ENCODE peak calls at places on chromosome 17, in eight cellular contexts. A is foreskin fibroblast, C is cardiac fibroblast, D is heart left ventricle, E is GM20000, X is AG10803, V is GM12865, Q is fibroblast of the aortic adventitia. F is an unnamed sample.

GRCh38 chr17:40251576-40251975 is 32.5 kb downstream of the WIPF2 start:
- DNase-seq in E (no peak), X (peak), A (peak), V (no peak), D (no peak), C (peak), Q (peak), F (no peak)

GRCh38 chr17:4161560-4162221 is 18.7 kb downstream of the CYB5D2 start:
- DNase-seq in X (peak), A (peak), E (no peak), D (no peak), V (no peak), Q (peak), C (no peak), F (no peak)

GRCh38 chr17:63497708-63498483 is 21.0 kb downstream of the ACE start:
- DNase-seq in E (no peak), D (no peak), Q (no peak), X (no peak), C (no peak), A (no peak), V (peak), F (no peak)

GRCh38 chr17:31499771-31500554 is 108.5 kb downstream of the RAB11FIP4 start:
- DNase-seq in D (peak), A (no peak), V (no peak), C (peak), Q (peak), E (no peak), X (peak), F (no peak)

GRCh38 chr17:28811594-28812135 is 30.9 kb downstream of the FAM222B start:
- DNase-seq in A (no peak), D (no peak), Q (peak), V (peak), E (peak), C (peak), X (peak), F (peak)

GRCh38 chr17:16475196-16475704 is 16.7 kb downstream of the LRRC75A start:
- DNase-seq in V (no peak), C (no peak), X (no peak), Q (no peak), E (no peak), D (no peak), A (no peak), F (no peak)

GRCh38 chr17:34275881-34276280 is 5.9 kb downstream of the CCL7 start:
- DNase-seq in X (peak), E (no peak), V (no peak), C (peak), D (no peak), Q (peak), A (peak), F (no peak)

GRCh38 chr17:48113201-48113676 is 5.7 kb downstream of the SNX11 start:
- DNase-seq in A (no peak), V (peak), C (peak), Q (no peak), D (no peak), E (peak), X (no peak), F (peak)

GRCh38 chr17:19659366-19660177 is 11.0 kb downstream of the ALDH3A2 start:
- DNase-seq in C (no peak), A (no peak), X (no peak), D (no peak), E (no peak), V (no peak), Q (no peak), F (no peak)

GRCh38 chr17:32495347-32496253 is 8.8 kb downstream of the CDK5R1 start:
- DNase-seq in C (peak), A (no peak), D (peak), X (peak), Q (peak), V (no peak), E (no peak), F (no peak)

GRCh38 chr17:71118039-71118438 is 948.7 kb downstream of the KCNJ2 start:
- DNase-seq in E (no peak), A (no peak), D (no peak), Q (no peak), C (no peak), X (no peak), V (peak), F (no peak)

GRCh38 chr17:17538417-17539391 is 42.5 kb upstream of the RASD1 start:
- DNase-seq in A (no peak), X (no peak), V (no peak), E (no peak), C (peak), Q (peak), D (no peak), F (no peak)

GRCh38 chr17:60107526-60108257 is 29.0 kb upstream of the HEATR6 start:
- DNase-seq in V (no peak), E (no peak), C (peak), Q (peak), X (peak), A (no peak), D (no peak), F (no peak)

GRCh38 chr17:55726440-55726839 is 3.8 kb upstream of the TMEM100 start:
- DNase-seq in X (peak), C (peak), E (no peak), Q (peak), D (peak), V (no peak), A (peak), F (no peak)

GRCh38 chr17:28896491-28896883 is 1.0 kb downstream of the FLOT2 start:
- DNase-seq in V (no peak), C (no peak), Q (peak), A (no peak), E (no peak), X (no peak), D (no peak), F (no peak)

GRCh38 chr17:27609606-27610303 is 21.2 kb upstream of the LGALS9 start:
- DNase-seq in A (peak), X (peak), C (peak), Q (peak), V (peak), E (peak), D (no peak), F (no peak)

GRCh38 chr17:48002208-48002919 is 31.5 kb downstream of the CDK5RAP3 start:
- DNase-seq in Q (peak), D (no peak), A (peak), X (peak), C (peak), V (peak), E (peak), F (peak)

GRCh38 chr17:72063756-72064461 is 56.9 kb upstream of the SOX9 start:
- DNase-seq in Q (no peak), X (no peak), E (no peak), A (no peak), D (no peak), V (no peak), C (no peak), F (no peak)

GRCh38 chr17:30524847-30525246 is 47.6 kb downstream of the GOSR1 start:
- DNase-seq in Q (peak), D (no peak), V (no peak), E (no peak), A (no peak), C (peak), X (peak), F (no peak)

GRCh38 chr17:44219126-44219635 is 294 bp downstream of the UBTF start:
- DNase-seq in E (peak), C (peak), V (peak), Q (peak), D (peak), A (peak), X (peak), F (peak)

GRCh38 chr17:32123782-32124181 is 18.5 kb upstream of the RHOT1 start:
- DNase-seq in E (no peak), A (no peak), X (peak), D (no peak), C (no peak), V (no peak), Q (no peak), F (no peak)

GRCh38 chr17:80023261-80024205 is 12.1 kb downstream of the TBC1D16 start:
- DNase-seq in D (no peak), Q (no peak), V (no peak), E (no peak), C (no peak), A (no peak), X (peak), F (no peak)

GRCh38 chr17:81444610-81445339 is 49.5 kb downstream of the BAHCC1 start:
- DNase-seq in E (no peak), V (no peak), D (no peak), X (no peak), Q (no peak), C (no peak), A (no peak), F (no peak)
- TF ChIP-seq CTCF in E (no peak), V (no peak), D (no peak), X (no peak), Q (no peak), C (no peak), A (no peak), F (no peak)

DNA sequence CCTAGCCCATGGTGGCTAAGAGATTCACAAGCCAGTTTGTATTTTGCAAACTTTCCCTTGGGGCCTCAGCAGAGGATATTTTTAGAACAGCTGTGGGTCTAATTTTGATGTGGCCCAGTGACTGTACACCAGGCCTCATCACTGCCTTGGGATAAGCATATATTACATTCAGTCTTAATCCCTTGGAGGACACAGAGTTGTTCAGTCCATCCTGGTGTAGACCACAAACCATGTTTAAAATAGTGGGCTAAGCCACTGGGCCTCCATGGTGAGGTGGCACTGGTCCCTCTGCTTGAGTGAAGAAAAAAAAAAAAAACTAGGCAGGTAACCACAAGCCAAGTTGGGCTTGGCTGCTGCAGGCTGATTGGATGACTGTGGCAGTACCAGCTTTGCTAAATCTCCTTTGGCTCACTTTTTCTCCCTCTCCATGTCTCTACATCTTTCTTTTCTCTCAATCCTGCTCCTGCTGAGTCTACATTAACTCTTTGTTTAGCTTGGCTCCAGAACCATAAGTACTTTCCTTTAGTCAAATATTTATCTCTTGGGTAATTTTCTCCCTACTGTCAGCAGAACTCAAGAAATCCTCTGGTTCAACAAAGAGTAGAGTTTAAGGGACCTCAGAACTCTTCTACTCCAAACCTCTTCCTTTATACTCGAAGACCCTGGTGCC is 120.0 kb upstream of the TBX2 start:
- DNase-seq in Q (peak), C (no peak), X (peak), V (peak), A (peak), E (no peak), D (no peak), F (no peak)
- TF ChIP-seq CTCF in Q (no peak), C (no peak), X (no peak), V (no peak), A (no peak), E (no peak), D (no peak), F (no peak)

DNA sequence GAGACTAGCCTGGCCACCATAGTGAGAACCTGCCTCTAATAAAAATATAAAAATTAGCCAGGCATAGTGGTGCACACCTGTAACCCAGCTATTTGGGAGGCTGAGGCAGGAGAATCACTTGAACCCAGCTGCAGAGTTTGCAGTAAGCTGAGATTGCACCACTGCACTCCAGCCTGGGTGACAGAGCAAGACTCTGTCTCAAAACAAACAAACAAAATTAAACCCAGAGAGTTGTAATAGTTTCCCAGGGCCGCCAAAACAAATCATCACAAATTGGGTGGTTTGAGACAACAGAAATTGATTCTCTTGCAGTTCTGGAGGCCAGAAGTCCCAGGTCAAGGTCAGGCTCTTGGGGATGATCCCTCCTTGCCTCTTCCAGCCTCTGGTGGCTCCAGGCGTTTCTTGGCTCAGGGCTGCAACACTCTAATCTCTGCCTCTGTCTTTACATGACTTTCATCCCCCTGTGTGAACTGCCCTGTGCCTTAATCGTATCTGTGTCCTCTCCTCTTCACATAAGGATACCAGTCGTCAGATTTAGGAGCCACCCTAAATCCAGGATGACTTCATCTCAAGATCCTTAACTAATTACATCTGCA is 100.3 kb upstream of the NOL11 start:
- DNase-seq in Q (no peak), E (no peak), D (no peak), C (no peak), V (no peak), A (no peak), X (no peak), F (no peak)
- TF ChIP-seq CTCF in Q (no peak), E (no peak), D (no peak), C (no peak), V (no peak), A (no peak), X (no peak), F (no peak)

DNA sequence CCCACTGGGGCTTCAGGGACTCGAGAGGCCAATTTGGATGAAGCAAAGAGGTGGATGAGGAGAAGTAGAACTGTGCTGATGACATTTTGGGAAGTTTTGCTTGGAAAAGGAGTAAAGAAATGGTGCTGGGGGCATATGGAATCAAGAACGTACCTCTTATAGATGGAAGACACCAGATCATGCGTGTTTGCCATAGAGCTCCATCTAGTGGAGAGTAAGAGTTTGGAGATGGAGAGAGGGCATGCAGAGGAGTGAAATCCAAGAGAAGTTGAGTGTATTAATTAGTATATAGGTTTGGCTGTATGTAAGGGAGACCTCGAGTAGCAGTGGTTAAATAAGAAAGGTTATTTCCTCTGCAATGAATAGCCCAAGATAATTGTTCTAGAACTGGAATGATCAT is 56.0 kb downstream of the SHISA6 start:
- DNase-seq in C (no peak), E (no peak), Q (no peak), X (no peak), V (peak), D (no peak), A (no peak), F (no peak)
- TF ChIP-seq CTCF in C (no peak), E (no peak), Q (no peak), X (no peak), V (peak), D (peak), A (no peak), F (no peak)

F was measured in GM13977.